ENCODE peak calls at places on chromosome 14, in five cellular contexts. C is SK-N-SH, E is PC-3, J is KG1, T is GM23248. W is an unnamed sample.

GRCh38 chr14:22871962-22872832 is 657 bp downstream of the LRP10 start:
- DNase-seq in C (peak), E (peak), J (peak), T (peak), W (peak)

GRCh38 chr14:78153069-78153351 is 17.2 kb upstream of the NRXN3 start:
- DNase-seq in C (no peak), E (peak), J (no peak), T (peak), W (no peak)

GRCh38 chr14:67820428-67820881 is 876 bp downstream of the RAD51B start:
- DNase-seq in C (peak), E (peak), J (peak), T (peak), W (no peak)

GRCh38 chr14:20564501-20564997 is 3.7 kb upstream of the RNASE9 start:
- DNase-seq in C (no peak), E (no peak), J (no peak), T (no peak), W (no peak)

GRCh38 chr14:56630707-56631106 is 51.1 kb downstream of the TMEM260 start:
- DNase-seq in C (no peak), E (peak), J (no peak), T (peak), W (no peak)

GRCh38 chr14:104579507-104579906 is at the start of gene C14orf180:
- DNase-seq in C (peak), E (no peak), J (no peak), T (no peak), W (no peak)

GRCh38 chr14:24576178-24576577 is at the start of gene CTSG:
- DNase-seq in C (no peak), E (no peak), J (no peak), T (no peak), W (no peak)

GRCh38 chr14:32039401-32039800 is 37.7 kb upstream of the ARHGAP5 start:
- DNase-seq in C (no peak), E (no peak), J (no peak), T (no peak), W (no peak)

GRCh38 chr14:70005281-70005805 is 126.1 kb downstream of the SMOC1 start:
- DNase-seq in C (no peak), E (no peak), J (no peak), T (no peak), W (peak)

GRCh38 chr14:33404964-33405574 is 466.4 kb downstream of the NPAS3 start:
- DNase-seq in C (no peak), E (no peak), J (no peak), T (no peak), W (no peak)

GRCh38 chr14:95440496-95440895 is 76.0 kb downstream of the SYNE3 start:
- DNase-seq in C (peak), E (no peak), J (no peak), T (no peak), W (no peak)

GRCh38 chr14:24801024-24801423 is 167.0 kb upstream of the GZMB start:
- DNase-seq in C (no peak), E (no peak), J (no peak), T (no peak), W (no peak)

GRCh38 chr14:35534130-35534883 is at the start of gene INSM2:
- DNase-seq in C (no peak), E (no peak), J (no peak), T (peak), W (no peak)

GRCh38 chr14:95150910-95151309 is 6.4 kb downstream of the DICER1 start:
- DNase-seq in C (no peak), E (no peak), J (no peak), T (no peak), W (no peak)

GRCh38 chr14:90692061-90692460 is 124.2 kb downstream of the TTC7B start:
- DNase-seq in C (no peak), E (no peak), J (no peak), T (peak), W (no peak)

GRCh38 chr14:23641915-23642588 is 5.9 kb downstream of the DHRS2 start:
- DNase-seq in C (no peak), E (no peak), J (no peak), T (no peak), W (no peak)

GRCh38 chr14:55117816-55118441 is 11.1 kb upstream of the LGALS3 start:
- DNase-seq in C (no peak), E (no peak), J (no peak), T (peak), W (no peak)

GRCh38 chr14:74980746-74981661 is 21.7 kb upstream of the EIF2B2 start:
- DNase-seq in C (no peak), E (peak), J (no peak), T (peak), W (peak)

GRCh38 chr14:100864960-100865681 is 38.4 kb downstream of the RTL1 start:
- DNase-seq in C (no peak), E (peak), J (no peak), T (peak), W (no peak)

GRCh38 chr14:53999061-53999488 is 42.5 kb upstream of the BMP4 start:
- DNase-seq in C (no peak), E (no peak), J (no peak), T (peak), W (no peak)

GRCh38 chr14:73049428-73049827 is 8.9 kb upstream of the RBM25 start:
- DNase-seq in C (no peak), E (no peak), J (no peak), T (no peak), W (no peak)

GRCh38 chr14:58746261-58746660 is 108.5 kb downstream of the DACT1 start:
- DNase-seq in C (no peak), E (peak), J (no peak), T (peak), W (no peak)

GRCh38 chr14:102316048-102316745 is 3.3 kb upstream of the ZNF839 start:
- DNase-seq in C (no peak), E (peak), J (no peak), T (peak), W (no peak)

GRCh38 chr14:94636744-94637412 is 24.7 kb downstream of the SERPINA3 start:
- DNase-seq in C (no peak), E (no peak), J (no peak), T (peak), W (no peak)

GRCh38 chr14:104938436-104938835 is 13.8 kb downstream of the PLD4 start:
- DNase-seq in C (no peak), E (no peak), J (no peak), T (no peak), W (no peak)

GRCh38 chr14:69059658-69060648 is 80.9 kb upstream of the ACTN1 start:
- DNase-seq in C (no peak), E (peak), J (no peak), T (peak), W (no peak)

GRCh38 chr14:105090493-105091334 is 25.5 kb upstream of the GPR132 start:
- DNase-seq in C (peak), E (peak), J (peak), T (peak), W (peak)

GRCh38 chr14:81771876-81772275 is 238.2 kb upstream of the SEL1L start:
- DNase-seq in C (no peak), E (no peak), J (no peak), T (no peak), W (no peak)

GRCh38 chr14:93032301-93032929 is 83.3 kb downstream of the ITPK1 start:
- DNase-seq in C (no peak), E (peak), J (no peak), T (peak), W (no peak)

GRCh38 chr14:101048766-101049165 is 145.2 kb upstream of the RTL1 start:
- DNase-seq in C (no peak), E (no peak), J (no peak), T (no peak), W (no peak)

GRCh38 chr14:68506021-68506644 is 286.7 kb downstream of the ZFP36L1 start:
- DNase-seq in C (no peak), E (peak), J (no peak), T (peak), W (no peak)

GRCh38 chr14:58815781-58816297 is 178.1 kb downstream of the DACT1 start:
- DNase-seq in C (peak), E (no peak), J (no peak), T (peak), W (no peak)

GRCh38 chr14:99270491-99271287 is 1.3 kb downstream of the BCL11B start:
- DNase-seq in C (peak), E (no peak), J (no peak), T (peak), W (peak)

GRCh38 chr14:90109858-90110257 is 48.1 kb downstream of the KCNK13 start:
- DNase-seq in C (peak), E (peak), J (no peak), T (no peak), W (no peak)

GRCh38 chr14:95359974-95360826 is 40.5 kb upstream of the CLMN start:
- DNase-seq in C (no peak), E (no peak), J (no peak), T (no peak), W (no peak)

GRCh38 chr14:20652996-20653975 is 11.8 kb upstream of the OR6S1 start:
- DNase-seq in C (no peak), E (no peak), J (no peak), T (peak), W (peak)

GRCh38 chr14:101961011-101961721 is 3.2 kb upstream of the DYNC1H1 start:
- DNase-seq in C (peak), E (peak), J (peak), T (peak), W (peak)

GRCh38 chr14:104891664-104892500 is 26.8 kb downstream of the CEP170B start:
- DNase-seq in C (peak), E (no peak), J (no peak), T (no peak), W (no peak)